ENCODE peak calls at places on chromosome 21, in seven cellular contexts. One of them, this sample, is unnamed.

GRCh38 chr21:43273016-43273707 is 104.4 kb downstream of the CRYAA start:
- DNase-seq in body of pancreas: no peak
- DNase-seq in ovary: peak
- DNase-seq in uterus: no peak
- DNase-seq in H54: no peak
- DNase-seq in NB4: no peak
- DNase-seq in upper lobe of left lung: no peak
- DNase-seq in this sample: no peak

GRCh38 chr21:45468051-45468970 is 63.3 kb downstream of the COL18A1 start:
- DNase-seq in body of pancreas: no peak
- DNase-seq in ovary: peak
- DNase-seq in uterus: no peak
- DNase-seq in H54: no peak
- DNase-seq in NB4: no peak
- DNase-seq in upper lobe of left lung: no peak
- DNase-seq in this sample: no peak

GRCh38 chr21:38277501-38278111 is 20.8 kb downstream of the KCNJ15 start:
- DNase-seq in body of pancreas: peak
- DNase-seq in ovary: no peak
- DNase-seq in uterus: peak
- DNase-seq in H54: peak
- DNase-seq in NB4: peak
- DNase-seq in upper lobe of left lung: peak
- DNase-seq in this sample: no peak

GRCh38 chr21:22842875-22843274 is 1844.7 kb downstream of the NCAM2 start:
- DNase-seq in body of pancreas: no peak
- DNase-seq in ovary: no peak
- DNase-seq in uterus: no peak
- DNase-seq in H54: no peak
- DNase-seq in NB4: no peak
- DNase-seq in upper lobe of left lung: no peak
- DNase-seq in this sample: no peak

GRCh38 chr21:31732538-31732864 is 583 bp upstream of the SCAF4 start:
- DNase-seq in body of pancreas: no peak
- DNase-seq in ovary: no peak
- DNase-seq in uterus: no peak
- DNase-seq in H54: no peak
- DNase-seq in NB4: no peak
- DNase-seq in upper lobe of left lung: no peak
- DNase-seq in this sample: no peak

GRCh38 chr21:36207577-36208320 is 51.1 kb downstream of the DOP1B start:
- DNase-seq in body of pancreas: no peak
- DNase-seq in ovary: no peak
- DNase-seq in uterus: no peak
- DNase-seq in H54: peak
- DNase-seq in NB4: peak
- DNase-seq in upper lobe of left lung: no peak
- DNase-seq in this sample: no peak

GRCh38 chr21:33824156-33824941 is 91.3 kb downstream of the ATP5PO start:
- DNase-seq in body of pancreas: no peak
- DNase-seq in ovary: peak
- DNase-seq in uterus: no peak
- DNase-seq in H54: no peak
- DNase-seq in NB4: no peak
- DNase-seq in upper lobe of left lung: no peak
- DNase-seq in this sample: no peak

GRCh38 chr21:31780944-31781343 is 49.0 kb upstream of the SCAF4 start:
- DNase-seq in body of pancreas: no peak
- DNase-seq in ovary: no peak
- DNase-seq in uterus: no peak
- DNase-seq in H54: no peak
- DNase-seq in NB4: no peak
- DNase-seq in upper lobe of left lung: no peak
- DNase-seq in this sample: no peak

GRCh38 chr21:38303300-38303699 is 46.5 kb downstream of the KCNJ15 start:
- DNase-seq in body of pancreas: no peak
- DNase-seq in ovary: no peak
- DNase-seq in uterus: peak
- DNase-seq in H54: peak
- DNase-seq in NB4: no peak
- DNase-seq in upper lobe of left lung: no peak
- DNase-seq in this sample: peak

GRCh38 chr21:45868488-45868887 is 113.1 kb upstream of the COL6A1 start:
- DNase-seq in body of pancreas: peak
- DNase-seq in ovary: peak
- DNase-seq in uterus: no peak
- DNase-seq in H54: no peak
- DNase-seq in NB4: no peak
- DNase-seq in upper lobe of left lung: no peak
- DNase-seq in this sample: no peak

GRCh38 chr21:35075546-35075945 is 26.4 kb upstream of the RUNX1 start:
- DNase-seq in body of pancreas: no peak
- DNase-seq in ovary: no peak
- DNase-seq in uterus: no peak
- DNase-seq in H54: no peak
- DNase-seq in NB4: no peak
- DNase-seq in upper lobe of left lung: no peak
- DNase-seq in this sample: no peak

GRCh38 chr21:38839683-38840286 is 34.1 kb downstream of the ETS2 start:
- DNase-seq in body of pancreas: no peak
- DNase-seq in ovary: no peak
- DNase-seq in uterus: no peak
- DNase-seq in H54: peak
- DNase-seq in NB4: peak
- DNase-seq in upper lobe of left lung: peak
- DNase-seq in this sample: no peak

GRCh38 chr21:19810779-19811178 is 1187.4 kb upstream of the NCAM2 start:
- DNase-seq in body of pancreas: no peak
- DNase-seq in ovary: no peak
- DNase-seq in uterus: no peak
- DNase-seq in H54: no peak
- DNase-seq in NB4: peak
- DNase-seq in upper lobe of left lung: no peak
- DNase-seq in this sample: no peak

GRCh38 chr21:44328242-44328895 is 10.8 kb downstream of the CFAP410 start:
- DNase-seq in body of pancreas: no peak
- DNase-seq in ovary: no peak
- DNase-seq in uterus: no peak
- DNase-seq in H54: no peak
- DNase-seq in NB4: no peak
- DNase-seq in upper lobe of left lung: no peak
- DNase-seq in this sample: no peak
- TF ChIP-seq POLR2A in body of pancreas: no peak
- TF ChIP-seq POLR2A in ovary: no peak
- TF ChIP-seq POLR2A in uterus: no peak
- TF ChIP-seq POLR2A in H54: no peak
- TF ChIP-seq POLR2A in NB4: peak
- TF ChIP-seq POLR2A in upper lobe of left lung: no peak
- TF ChIP-seq POLR2A in this sample: no peak

GRCh38 chr21:26845066-26845749 is at the start of gene ADAMTS1:
- DNase-seq in body of pancreas: peak
- DNase-seq in ovary: peak
- DNase-seq in uterus: peak
- DNase-seq in H54: peak
- DNase-seq in NB4: no peak
- DNase-seq in upper lobe of left lung: peak
- DNase-seq in this sample: peak

GRCh38 chr21:26845750-26846035 is 484 bp upstream of the ADAMTS1 start:
- DNase-seq in body of pancreas: no peak
- DNase-seq in ovary: no peak
- DNase-seq in uterus: no peak
- DNase-seq in H54: no peak
- DNase-seq in NB4: no peak
- DNase-seq in upper lobe of left lung: no peak
- DNase-seq in this sample: no peak

GRCh38 chr21:26844258-26845065 is 747 bp downstream of the ADAMTS1 start:
- DNase-seq in body of pancreas: peak
- DNase-seq in ovary: peak
- DNase-seq in uterus: peak
- DNase-seq in H54: no peak
- DNase-seq in NB4: no peak
- DNase-seq in upper lobe of left lung: no peak
- DNase-seq in this sample: peak

GRCh38 chr21:26847951-26848350 is 2.7 kb upstream of the ADAMTS1 start:
- DNase-seq in body of pancreas: no peak
- DNase-seq in ovary: no peak
- DNase-seq in uterus: no peak
- DNase-seq in H54: no peak
- DNase-seq in NB4: no peak
- DNase-seq in upper lobe of left lung: no peak
- DNase-seq in this sample: no peak

DNA sequence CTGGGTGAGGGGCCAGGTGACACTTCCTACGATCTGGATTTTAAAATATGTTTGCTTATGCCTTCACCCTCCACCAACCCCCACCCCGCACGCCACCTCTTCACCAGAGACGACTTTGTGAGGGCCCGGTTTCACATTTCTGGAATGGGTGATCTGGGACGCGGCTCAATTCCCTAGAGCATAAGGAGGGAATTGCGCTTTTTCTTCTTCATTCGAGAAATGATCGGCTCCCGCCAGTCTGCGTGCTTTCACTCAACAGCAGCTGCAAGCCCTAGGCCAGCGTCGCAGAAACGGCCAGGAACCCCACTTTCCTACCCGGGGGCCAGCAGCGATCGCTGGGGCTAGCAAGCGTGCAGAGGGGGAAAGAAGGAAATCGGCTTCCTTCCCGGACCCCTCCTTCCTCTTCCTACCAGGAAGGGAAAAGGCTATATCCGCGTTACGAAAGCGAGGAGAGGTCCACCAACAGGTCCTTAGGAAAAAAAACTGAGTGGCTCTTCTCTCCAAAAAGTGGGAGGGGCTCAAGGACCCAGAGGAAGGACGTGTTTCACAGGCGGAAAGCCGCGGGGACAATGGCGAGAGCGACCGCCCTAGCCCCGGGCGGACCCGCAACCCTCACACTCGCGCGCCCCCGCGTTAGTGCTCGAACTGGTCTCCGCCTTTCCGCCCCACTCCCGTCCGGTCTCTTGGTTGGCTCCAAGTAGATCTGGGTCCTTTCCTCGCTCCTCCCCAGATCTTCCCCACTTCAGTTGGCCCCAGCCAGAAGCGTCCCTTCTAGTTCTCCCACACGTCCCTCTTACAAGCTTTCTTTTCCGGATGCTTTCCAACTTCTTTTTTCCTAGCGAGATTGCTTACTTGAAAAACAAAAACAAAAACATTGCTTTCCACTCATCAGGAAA is 1.1 kb upstream of the ADAMTS1 start:
- DNase-seq in body of pancreas: peak
- DNase-seq in ovary: peak
- DNase-seq in uterus: peak
- DNase-seq in H54: peak
- DNase-seq in NB4: no peak
- DNase-seq in upper lobe of left lung: peak
- DNase-seq in this sample: peak
- TF ChIP-seq POLR2A in body of pancreas: peak
- TF ChIP-seq POLR2A in ovary: peak
- TF ChIP-seq POLR2A in uterus: peak
- TF ChIP-seq POLR2A in H54: peak
- TF ChIP-seq POLR2A in NB4: no peak
- TF ChIP-seq POLR2A in upper lobe of left lung: no peak
- TF ChIP-seq POLR2A in this sample: peak

DNA sequence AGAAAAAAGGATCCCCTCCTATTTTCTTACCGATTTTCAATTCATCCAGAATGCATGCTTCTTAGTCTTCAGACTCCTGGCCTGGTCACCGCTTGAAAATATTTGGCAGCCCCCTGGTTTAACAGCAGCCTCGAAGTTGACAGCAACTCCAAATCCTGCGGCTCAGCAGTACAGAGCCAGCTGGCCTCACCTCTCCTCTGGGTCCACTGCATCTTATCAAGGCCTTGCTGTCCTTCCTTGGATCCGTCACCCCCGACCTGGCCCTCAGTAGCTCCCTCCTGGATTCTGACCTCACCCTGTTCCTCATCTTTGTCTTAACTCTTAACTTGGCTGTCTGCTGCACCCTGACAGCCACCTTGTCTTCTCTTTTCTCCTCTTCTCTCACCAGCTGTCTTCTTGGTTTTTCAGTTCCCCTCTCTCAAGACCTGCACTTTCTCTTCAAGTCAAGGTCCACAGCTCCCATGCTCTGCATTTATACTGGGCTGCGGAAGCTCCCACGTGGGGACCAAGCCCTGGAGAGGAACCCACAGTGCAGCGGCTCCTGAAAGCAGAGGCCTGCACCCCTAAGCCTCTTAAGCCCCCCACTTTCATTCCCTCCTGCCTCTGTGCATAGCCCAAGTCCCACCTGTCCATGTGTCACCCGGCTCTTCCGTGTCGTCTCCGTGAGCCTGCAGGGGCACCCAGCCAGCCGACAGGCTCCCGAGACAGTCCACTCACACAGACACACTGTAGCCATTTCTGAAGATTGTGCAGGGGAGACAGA is 6.0 kb downstream of the MX2 start:
- DNase-seq in body of pancreas: no peak
- DNase-seq in ovary: no peak
- DNase-seq in uterus: no peak
- DNase-seq in H54: no peak
- DNase-seq in NB4: peak
- DNase-seq in upper lobe of left lung: peak
- DNase-seq in this sample: no peak
- TF ChIP-seq POLR2A in body of pancreas: no peak
- TF ChIP-seq POLR2A in ovary: no peak
- TF ChIP-seq POLR2A in uterus: no peak
- TF ChIP-seq POLR2A in H54: no peak
- TF ChIP-seq POLR2A in NB4: no peak
- TF ChIP-seq POLR2A in upper lobe of left lung: no peak
- TF ChIP-seq POLR2A in this sample: no peak

DNA sequence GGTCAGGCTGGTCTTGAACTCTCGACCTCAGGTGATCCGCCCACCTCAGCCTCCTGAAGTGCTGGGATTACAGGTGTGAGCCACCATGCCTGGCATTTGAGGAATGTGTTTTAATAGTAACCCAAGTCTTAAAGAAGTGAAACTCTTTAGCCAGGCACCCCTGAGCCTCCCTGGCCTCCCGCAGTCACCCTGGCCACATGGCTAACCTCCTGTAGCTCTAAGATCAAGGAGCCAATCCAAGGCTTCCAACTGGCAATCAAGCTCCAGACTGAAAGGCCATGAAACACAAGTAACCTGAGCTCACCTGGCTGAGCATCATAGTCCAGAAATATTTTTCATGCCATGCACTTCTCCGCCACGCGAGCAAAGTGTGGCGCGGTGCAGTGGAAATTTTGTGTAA is 84.3 kb downstream of the LTN1 start:
- DNase-seq in body of pancreas: no peak
- DNase-seq in ovary: no peak
- DNase-seq in uterus: no peak
- DNase-seq in H54: no peak
- DNase-seq in NB4: no peak
- DNase-seq in upper lobe of left lung: no peak
- DNase-seq in this sample: no peak
- TF ChIP-seq POLR2A in body of pancreas: no peak
- TF ChIP-seq POLR2A in ovary: no peak
- TF ChIP-seq POLR2A in uterus: no peak
- TF ChIP-seq POLR2A in H54: no peak
- TF ChIP-seq POLR2A in NB4: no peak
- TF ChIP-seq POLR2A in upper lobe of left lung: no peak
- TF ChIP-seq POLR2A in this sample: no peak